ENCODE peak calls at places on chromosomes 6 and 20, in five cellular contexts. C, W, B, P and R are unnamed samples.

GRCh38 chr20:38735172-38735571 is 10.9 kb downstream of the SLC32A1 start:
- DNase-seq in W (no peak), C (no peak), B (no peak), P (no peak), R (no peak)

GRCh38 chr6:134373282-134373922 is 55.5 kb upstream of the SGK1 start:
- DNase-seq in P (peak; percentile 59), W (no peak), C (peak; percentile 49), B (peak; percentile 93), R (peak; percentile 13)

GRCh38 chr6:452301-453067 is 60.9 kb downstream of the IRF4 start:
- DNase-seq in C (no peak), P (no peak), B (no peak), W (no peak), R (peak; percentile 34)

GRCh38 chr20:58891686-58892125 is 39.2 kb downstream of the GNAS start:
- DNase-seq in P (peak; percentile 64), B (no peak), W (no peak), C (no peak), R (no peak)

GRCh38 chr20:49518576-49518975 is 36.1 kb upstream of the KCNB1 start:
- DNase-seq in W (no peak), C (no peak), P (no peak), B (no peak), R (no peak)

GRCh38 chr20:62710886-62711702 is 2.5 kb downstream of the NTSR1 start:
- DNase-seq in C (no peak), W (no peak), B (peak; percentile 22), P (peak; percentile 74), R (no peak)

GRCh38 chr6:45419574-45420082 is 41.9 kb upstream of the SUPT3H start:
- DNase-seq in B (no peak), C (peak; percentile 57), W (peak; percentile 65), P (peak; percentile 62), R (peak; percentile 17)

GRCh38 chr6:121491576-121491975 is 56.1 kb downstream of the GJA1 start:
- DNase-seq in B (peak; percentile 16), C (no peak), W (no peak), P (no peak), R (no peak)

GRCh38 chr20:13839421-13840092 is 54.7 kb downstream of the NDUFAF5 start:
- DNase-seq in B (peak; percentile 41), C (no peak), P (no peak), W (no peak), R (no peak)

GRCh38 chr6:133724726-133725125 is 164.2 kb upstream of the TCF21 start:
- DNase-seq in C (no peak), W (no peak), P (no peak), B (peak; percentile 69), R (no peak)

GRCh38 chr6:5223309-5223708 is 37.4 kb downstream of the LYRM4 start:
- DNase-seq in B (no peak), C (no peak), P (no peak), W (no peak), R (no peak)

GRCh38 chr6:44076016-44076365 is 51.3 kb downstream of the MRPL14 start:
- DNase-seq in C (no peak), P (no peak), B (no peak), W (no peak), R (no peak)

GRCh38 chr20:5393218-5393870 is 76.6 kb upstream of the PROKR2 start:
- DNase-seq in P (no peak), B (no peak), W (no peak), C (no peak), R (no peak)

GRCh38 chr20:34586488-34587163 is 28.1 kb downstream of the MAP1LC3A start:
- DNase-seq in B (no peak), P (no peak), C (no peak), W (no peak), R (no peak)

GRCh38 chr20:34583524-34583923 is 25.0 kb downstream of the MAP1LC3A start:
- DNase-seq in B (no peak), C (no peak), P (no peak), W (no peak), R (no peak)

GRCh38 chr20:34582221-34582620 is 23.7 kb downstream of the MAP1LC3A start:
- DNase-seq in P (no peak), B (no peak), C (no peak), W (no peak), R (no peak)

GRCh38 chr20:34582911-34583310 is 24.4 kb downstream of the MAP1LC3A start:
- DNase-seq in P (no peak), W (no peak), B (peak; percentile 24), C (no peak), R (no peak)

GRCh38 chr20:34585019-34585418 is 26.5 kb downstream of the MAP1LC3A start:
- DNase-seq in C (no peak), B (no peak), P (no peak), W (no peak), R (no peak)
- TF ChIP-seq CTCF in C (no peak), B (no peak), P (no peak), W (no peak), R (no peak)

GRCh38 chr6:52881996-52882841 is 27.3 kb downstream of the GSTA3 start:
- DNase-seq in W (peak; percentile 55), B (peak; percentile 63), C (peak; percentile 58), P (peak; percentile 81), R (peak; percentile 9)
- TF ChIP-seq POLR2A in W (no peak), B (no peak), C (no peak), P (no peak), R (no peak)

DNA sequence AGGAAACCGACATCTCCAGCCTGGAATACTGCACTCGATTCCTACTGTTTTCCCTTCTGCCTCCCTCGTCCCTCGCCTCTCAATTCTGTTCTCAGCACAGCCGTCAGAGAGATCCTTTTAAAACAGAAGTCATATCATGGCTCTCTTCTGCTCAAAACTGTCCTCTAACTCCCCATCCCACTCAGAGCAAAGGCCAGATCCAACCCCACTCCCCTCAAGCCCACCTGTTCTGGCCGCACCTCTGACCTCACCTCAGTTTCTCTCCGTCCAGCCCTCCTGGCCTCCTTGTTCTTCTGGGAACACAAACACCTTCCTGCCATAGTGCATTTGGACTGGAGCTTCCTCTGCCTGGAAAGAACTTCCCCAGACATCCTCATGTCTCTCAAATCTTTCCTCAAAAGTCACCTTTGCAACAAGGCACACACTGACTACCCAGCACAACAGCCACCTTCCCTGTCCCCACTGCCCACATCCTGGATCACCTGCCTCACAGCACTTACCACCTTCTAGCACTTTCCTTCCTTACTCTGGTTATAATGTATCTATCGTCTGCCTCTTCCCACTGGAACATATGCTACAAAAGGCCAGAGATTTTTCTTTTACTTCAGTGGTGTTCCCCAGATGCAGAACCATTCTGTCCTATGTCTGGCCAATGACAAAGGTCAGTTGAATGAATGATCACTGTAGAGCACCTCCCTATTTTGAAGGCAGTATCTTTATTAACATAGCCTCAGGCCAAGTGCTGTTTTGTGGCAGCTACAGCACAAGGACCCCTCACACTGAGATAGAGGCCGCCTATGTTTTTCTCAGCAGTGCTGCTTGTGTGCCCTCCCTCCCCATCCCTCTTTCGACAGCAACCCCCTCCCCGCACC is 4.2 kb downstream of the HLA-B start:
- DNase-seq in P (no peak), W (no peak), C (no peak), B (no peak), R (no peak)
- H3K4me3 ChIP-seq in P (no peak overlapping the region), W (no peak overlapping the region), C (no peak overlapping the region), B (no peak overlapping the region), R (no peak overlapping the region)

DNA sequence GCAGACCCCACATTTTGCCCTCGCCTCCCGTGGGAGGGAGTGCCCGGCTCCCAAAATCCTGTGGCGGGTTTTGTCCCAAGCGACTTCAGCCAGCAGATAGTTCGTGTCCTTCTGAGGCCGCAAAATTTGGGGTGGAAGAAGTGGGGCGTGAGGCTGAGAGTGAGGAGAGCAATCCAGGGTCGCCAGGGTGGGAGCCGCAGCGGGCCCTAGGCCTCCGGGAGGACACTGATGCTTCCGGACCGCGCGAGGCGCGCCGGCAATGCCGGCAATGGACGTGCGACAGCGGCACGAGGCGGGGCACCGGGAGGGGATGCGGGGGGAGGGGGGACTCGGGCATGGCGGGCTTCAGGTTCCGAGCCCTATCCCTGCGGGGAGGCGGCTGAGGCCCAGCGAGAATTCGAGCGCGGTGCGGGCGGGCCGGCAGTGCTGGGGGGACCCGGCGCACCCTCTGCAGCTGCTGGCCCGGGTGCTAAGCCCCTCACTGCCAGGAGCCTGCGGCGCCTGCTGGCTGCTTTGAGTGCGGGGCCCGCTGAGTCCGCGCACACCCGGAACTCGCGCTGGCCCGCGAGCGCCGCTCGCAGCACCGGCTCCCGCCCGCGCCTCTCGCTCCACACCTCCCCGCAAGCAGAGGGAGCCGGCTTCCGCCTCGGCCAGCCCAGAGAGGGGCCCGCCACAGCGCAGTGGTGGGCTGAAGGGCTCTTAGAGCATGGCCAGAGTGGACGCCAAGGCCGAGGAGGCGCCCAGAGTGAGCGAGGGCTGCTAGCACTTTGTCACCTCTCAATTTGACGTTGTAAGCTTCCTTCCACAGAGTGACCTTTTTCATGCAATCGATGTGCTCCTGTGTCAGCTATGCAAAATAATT is 143.8 kb downstream of the LPA start:
- DNase-seq in B (peak; percentile 34), P (peak; percentile 84), C (peak; percentile 48), W (no peak), R (peak; percentile 49)
- TF ChIP-seq CTCF in B (no peak), P (peak; percentile 32), C (no peak), W (no peak), R (no peak)